ENCODE peak calls at places on chromosomes 5 and 9, in four cellular contexts. T is fibroblast of lung, H is HepG2, P is astrocyte of the spinal cord. D is an unnamed sample.

GRCh38 chr9:16559418-16560188 is 310.9 kb downstream of the BNC2 start:
- DNase-seq in T (no peak), H (no peak), P (no peak), D (no peak)

GRCh38 chr5:74126294-74126693 is 500.3 kb downstream of the ARHGEF28 start:
- DNase-seq in T (no peak), H (no peak), P (no peak), D (no peak)

GRCh38 chr9:136587944-136588662 is 42.3 kb upstream of the NOTCH1 start:
- DNase-seq in T (no peak), H (no peak), P (peak), D (no peak)

GRCh38 chr5:75509956-75510355 is 1.5 kb downstream of the CERT1 start:
- DNase-seq in T (peak), H (peak), P (peak), D (peak)

GRCh38 chr9:113556877-113557593 is 93.5 kb downstream of the RGS3 start:
- DNase-seq in T (peak), H (no peak), P (no peak), D (no peak)

GRCh38 chr9:108997112-108997511 is 16.2 kb downstream of the CTNNAL1 start:
- DNase-seq in T (no peak), H (no peak), P (no peak), D (no peak)

GRCh38 chr5:23994581-23995370 is 487.4 kb downstream of the PRDM9 start:
- DNase-seq in T (no peak), H (peak), P (no peak), D (no peak)

GRCh38 chr5:75005561-75005960 is 46.8 kb downstream of the GCNT4 start:
- DNase-seq in T (no peak), H (no peak), P (no peak), D (no peak)

GRCh38 chr5:79020861-79021561 is 35.9 kb upstream of the ARSB start:
- DNase-seq in T (peak), H (peak), P (peak), D (peak)

GRCh38 chr9:94014066-94014654 is 59.0 kb upstream of the BARX1 start:
- DNase-seq in T (peak), H (peak), P (peak), D (peak)

GRCh38 chr5:144336191-144336590 is 165.5 kb downstream of the KCTD16 start:
- DNase-seq in T (no peak), H (no peak), P (no peak), D (no peak)

GRCh38 chr9:88681434-88681833 is 146.5 kb downstream of the NXNL2 start:
- DNase-seq in T (no peak), H (peak), P (no peak), D (no peak)

GRCh38 chr9:126448865-126449577 is 122.4 kb downstream of the MVB12B start:
- DNase-seq in T (no peak), H (no peak), P (no peak), D (no peak)

GRCh38 chr5:150154618-150155134 is 969 bp downstream of the PDGFRB start:
- DNase-seq in T (no peak), H (no peak), P (no peak), D (no peak)
- TF ChIP-seq CTCF in T (no peak), H (no peak), P (peak), D (peak)

DNA sequence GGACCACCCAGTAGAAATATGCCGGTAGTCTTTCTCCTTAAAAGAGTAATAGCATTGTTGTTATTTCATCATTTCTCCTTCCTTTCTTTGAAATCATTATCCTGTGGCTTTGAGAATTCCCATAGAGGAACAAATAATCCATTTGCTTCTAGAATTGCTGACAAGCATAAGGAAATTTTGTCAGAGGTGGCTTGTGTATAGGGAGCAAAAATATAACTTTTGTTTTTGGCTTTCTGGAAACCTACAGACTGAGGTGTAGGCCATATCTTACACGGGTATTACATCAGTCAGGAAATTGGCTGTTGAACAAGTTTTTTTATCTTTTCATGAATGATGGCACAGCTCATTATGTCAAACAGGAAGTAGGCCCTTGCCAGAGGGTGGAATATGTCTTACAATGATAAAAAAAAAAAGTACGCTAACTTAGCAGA is 169.6 kb downstream of the NNT start:
- DNase-seq in T (peak), H (no peak), P (peak), D (peak)
- H3K4me3 ChIP-seq in T (no peak), H (no peak), P (no peak), D (no peak)

DNA sequence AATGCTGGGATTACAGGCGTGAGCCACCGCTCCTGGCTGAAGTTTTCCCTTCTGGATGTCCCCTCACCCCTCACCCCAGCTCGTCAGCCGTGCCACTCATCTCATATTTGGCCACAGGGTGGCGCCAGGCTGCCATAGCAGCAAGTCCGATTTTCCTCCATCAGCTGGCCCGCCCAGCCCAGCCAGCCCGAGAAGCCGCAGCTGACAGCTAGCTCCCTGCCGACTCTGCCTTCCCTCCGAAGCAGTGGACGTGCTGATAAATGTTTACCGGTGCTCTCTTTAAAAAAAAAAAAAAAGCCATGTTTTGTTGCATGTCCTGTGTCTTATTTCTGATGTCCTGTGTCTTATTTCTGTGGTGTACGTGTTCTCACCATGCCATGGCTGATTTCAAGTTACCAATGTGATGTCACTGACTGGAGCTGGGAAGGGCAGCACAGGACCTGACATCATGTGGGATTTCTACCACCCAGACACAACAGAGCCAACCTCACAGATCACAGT is 58.3 kb downstream of the PFDN1 start:
- DNase-seq in T (peak), H (peak), P (peak), D (peak)
- TF ChIP-seq CTCF in T (peak), H (peak), P (peak), D (peak)

GRCh38 chr5:9716838-9717281 is 86.7 kb upstream of the TAS2R1 start:
- DNase-seq in T (peak), H (no peak), P (peak), D (peak)
- H3K4me3 ChIP-seq in T (peak), H (no peak), P (no peak), D (no peak)

GRCh38 chr9:130932220-130933069 is 6.6 kb downstream of the FIBCD1 start:
- DNase-seq in T (no peak), H (no peak), P (no peak), D (no peak)
- TF ChIP-seq CTCF in T (peak), H (peak), P (peak), D (no peak)

DNA sequence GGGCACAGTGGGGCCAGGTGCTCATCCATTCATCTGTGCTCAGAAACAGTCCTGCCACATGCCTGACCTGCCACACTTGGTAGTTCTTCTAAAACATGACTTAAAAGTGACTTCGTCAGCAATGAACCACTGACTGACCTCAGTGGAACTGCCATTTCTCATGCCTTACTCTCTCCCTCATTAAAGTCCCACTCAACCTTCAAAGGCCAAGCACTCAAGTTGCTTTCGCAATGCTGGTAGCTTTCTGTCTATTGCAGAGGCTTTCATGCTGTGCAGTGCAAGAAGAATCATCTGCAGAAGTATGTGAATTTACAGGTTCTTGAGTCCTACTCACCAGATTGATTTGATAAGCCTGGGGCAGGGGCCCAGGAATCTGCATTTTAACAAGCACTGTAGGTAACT is 23.9 kb downstream of the B4GALT1 start:
- DNase-seq in T (peak), H (peak), P (peak), D (peak)
- H3K4me3 ChIP-seq in T (no peak), H (no peak), P (no peak), D (no peak)